ENCODE peak calls at places on chromosomes 4 and X, in six cellular contexts. V is lower lobe of right lung, W is body of pancreas, M is uterus, P is brain microvascular endothelial cell, J is cardiac muscle cell. K is an unnamed sample.

GRCh38 chrX:154731881-154732280 is 19.0 kb downstream of the GAB3 start:
- DNase-seq in V (no peak), W (no peak), M (no peak), P (peak), J (peak), K (no peak)

GRCh38 chr4:52076731-52077130 is 25.6 kb downstream of the SPATA18 start:
- DNase-seq in V (no peak), W (peak), M (no peak), P (no peak), J (peak), K (no peak)

GRCh38 chr4:95355021-95355420 is 193.8 kb downstream of the UNC5C start:
- DNase-seq in V (no peak), W (no peak), M (no peak), P (peak), J (peak), K (no peak)

GRCh38 chr4:17577660-17578481 is 873 bp downstream of the LAP3 start:
- DNase-seq in V (peak), W (peak), M (peak), P (peak), J (peak), K (no peak)

GRCh38 chrX:54564942-54565341 is 34.9 kb downstream of the GNL3L start:
- DNase-seq in V (no peak), W (no peak), M (no peak), P (no peak), J (no peak), K (no peak)

GRCh38 chr4:20512053-20512810 is 188.0 kb upstream of the PACRGL start:
- DNase-seq in V (no peak), W (no peak), M (no peak), P (no peak), J (peak), K (no peak)

GRCh38 chrX:66162331-66162822 is 1.7 kb upstream of the HEPH start:
- DNase-seq in V (no peak), W (no peak), M (no peak), P (no peak), J (no peak), K (no peak)

GRCh38 chrX:20374866-20375530 is 108.3 kb upstream of the RPS6KA3 start:
- DNase-seq in V (no peak), W (peak), M (no peak), P (no peak), J (no peak), K (no peak)

GRCh38 chrX:55342533-55343501 is 78.1 kb upstream of the PAGE3 start:
- DNase-seq in V (no peak), W (peak), M (no peak), P (no peak), J (peak), K (peak)

GRCh38 chr4:2297606-2298517 is 36.0 kb upstream of the MXD4 start:
- DNase-seq in V (no peak), W (no peak), M (no peak), P (no peak), J (no peak), K (no peak)

GRCh38 chrX:20217906-20218305 is 48.8 kb downstream of the RPS6KA3 start:
- DNase-seq in V (no peak), W (no peak), M (no peak), P (no peak), J (no peak), K (no peak)

GRCh38 chr4:174156239-174156826 is 127.1 kb downstream of the FBXO8 start:
- DNase-seq in V (no peak), W (no peak), M (no peak), P (peak), J (peak), K (no peak)

GRCh38 chr4:1403177-1403583 is 3.1 kb downstream of the NKX1-1 start:
- DNase-seq in V (peak), W (no peak), M (no peak), P (no peak), J (no peak), K (no peak)

GRCh38 chr4:57109847-57110634 is at the start of gene IGFBP7:
- DNase-seq in V (peak), W (peak), M (peak), P (no peak), J (peak), K (no peak)

GRCh38 chr4:184250795-184251679 is 33.4 kb upstream of the ENPP6 start:
- DNase-seq in V (no peak), W (no peak), M (no peak), P (peak), J (peak), K (no peak)

GRCh38 chr4:69849969-69850368 is 10.0 kb downstream of the SULT1E1 start:
- DNase-seq in V (no peak), W (no peak), M (no peak), P (no peak), J (no peak), K (no peak)

GRCh38 chr4:1413687-1414479 is 7.6 kb upstream of the NKX1-1 start:
- DNase-seq in V (peak), W (no peak), M (no peak), P (no peak), J (no peak), K (no peak)

GRCh38 chr4:153345011-153345981 is 808 bp downstream of the MND1 start:
- DNase-seq in V (peak), W (peak), M (no peak), P (peak), J (peak), K (peak)

GRCh38 chr4:71290074-71290473 is 48.7 kb upstream of the SLC4A4 start:
- DNase-seq in V (no peak), W (no peak), M (no peak), P (peak), J (no peak), K (no peak)

GRCh38 chrX:134622056-134622812 is 36.0 kb downstream of the PLAC1 start:
- DNase-seq in V (no peak), W (no peak), M (no peak), P (peak), J (peak), K (no peak)

GRCh38 chr4:1939664-1940509 is 68.7 kb downstream of the NSD2 start:
- DNase-seq in V (no peak), W (peak), M (no peak), P (peak), J (peak), K (no peak)

GRCh38 chr4:40194602-40195161 is 2.1 kb upstream of the RHOH start:
- DNase-seq in V (no peak), W (no peak), M (no peak), P (peak), J (peak), K (peak)

GRCh38 chr4:10917475-10918103 is 233.0 kb upstream of the CLNK start:
- DNase-seq in V (no peak), W (peak), M (no peak), P (no peak), J (no peak), K (no peak)

GRCh38 chr4:163681208-163681821 is 186.8 kb downstream of the TMA16 start:
- DNase-seq in V (no peak), W (no peak), M (no peak), P (no peak), J (peak), K (no peak)

GRCh38 chrX:866441-866990 is 235.9 kb downstream of the SHOX start:
- DNase-seq in V (no peak), W (no peak), M (no peak), P (no peak), J (no peak), K (no peak)

GRCh38 chrX:106014119-106014775 is 24.3 kb downstream of the SERPINA7 start:
- DNase-seq in V (no peak), W (no peak), M (no peak), P (no peak), J (no peak), K (no peak)

GRCh38 chr4:102734591-102735385 is 26.0 kb downstream of the MANBA start:
- DNase-seq in V (no peak), W (no peak), M (no peak), P (peak), J (no peak), K (no peak)

GRCh38 chr4:147325566-147325965 is 155.3 kb upstream of the EDNRA start:
- DNase-seq in V (no peak), W (no peak), M (no peak), P (no peak), J (no peak), K (no peak)

GRCh38 chrX:130994671-130995070 is 63.5 kb upstream of the ARHGAP36 start:
- DNase-seq in V (no peak), W (peak), M (no peak), P (peak), J (peak), K (no peak)

GRCh38 chr4:177455591-177455990 is 13.4 kb upstream of the AGA start:
- DNase-seq in V (no peak), W (no peak), M (no peak), P (peak), J (peak), K (no peak)

GRCh38 chrX:16892504-16893362 is 22.6 kb upstream of the RBBP7 start:
- DNase-seq in V (peak), W (peak), M (peak), P (peak), J (peak), K (peak)

GRCh38 chrX:155094468-155095061 is 23.3 kb downstream of the BRCC3 start:
- DNase-seq in V (no peak), W (peak), M (no peak), P (peak), J (peak), K (no peak)

GRCh38 chr4:121462660-121463261 is 81.9 kb upstream of the QRFPR start:
- DNase-seq in V (no peak), W (peak), M (peak), P (peak), J (peak), K (no peak)

GRCh38 chr4:144178414-144178813 is 37.9 kb upstream of the GYPA start:
- DNase-seq in V (no peak), W (no peak), M (no peak), P (peak), J (peak), K (no peak)

GRCh38 chr4:144176476-144176875 is 36.0 kb upstream of the GYPA start:
- DNase-seq in V (no peak), W (no peak), M (no peak), P (peak), J (no peak), K (no peak)

GRCh38 chr4:144179152-144179739 is 38.7 kb upstream of the GYPA start:
- DNase-seq in V (no peak), W (no peak), M (no peak), P (peak), J (no peak), K (no peak)

GRCh38 chr4:144171697-144172096 is 31.2 kb upstream of the GYPA start:
- DNase-seq in V (no peak), W (no peak), M (no peak), P (no peak), J (no peak), K (no peak)

GRCh38 chr4:144174401-144175067 is 34.0 kb upstream of the GYPA start:
- DNase-seq in V (no peak), W (no peak), M (no peak), P (peak), J (peak), K (no peak)
- H3K27ac ChIP-seq in V (no peak), W (no peak), M (no peak), P (no peak), J (no peak), K (no peak)

DNA sequence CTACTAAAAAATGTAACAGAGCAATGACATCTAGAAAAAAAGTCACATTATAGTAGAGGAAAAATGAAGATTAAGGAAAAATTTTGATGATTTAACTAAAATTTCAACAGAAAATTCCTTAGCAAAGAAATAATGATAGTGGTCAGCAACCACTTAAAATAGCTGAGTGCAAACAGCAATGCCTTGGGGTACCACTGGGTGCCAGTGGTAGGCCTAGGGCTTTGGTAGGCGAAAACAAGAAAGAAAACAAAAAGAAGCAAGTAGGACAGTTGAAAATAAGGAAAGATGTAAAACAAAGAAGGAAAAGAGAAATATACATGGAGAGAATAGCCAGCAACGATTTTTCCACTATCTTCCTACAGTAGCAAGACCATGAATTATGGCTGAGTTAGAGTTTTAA is 313.5 kb upstream of the IRS4 start:
- DNase-seq in V (no peak), W (no peak), M (no peak), P (no peak), J (no peak), K (no peak)
- TF ChIP-seq CTCF in V (no peak), W (no peak), M (no peak), P (peak), J (peak), K (no peak)

GRCh38 chr4:97662133-97662532 is 481.1 kb downstream of the STPG2 start:
- DNase-seq in V (no peak), W (no peak), M (no peak), P (no peak), J (no peak), K (no peak)
- H3K27ac ChIP-seq in V (no peak), W (no peak), M (no peak), P (no peak), J (no peak), K (no peak)

GRCh38 chr4:186190456-186191265 is 706 bp upstream of the CYP4V2 start:
- DNase-seq in V (no peak), W (peak), M (no peak), P (no peak), J (peak), K (peak)
- TF ChIP-seq CTCF in V (no peak), W (no peak), M (no peak), P (peak), J (peak), K (no peak)

GRCh38 chrX:118634336-118634735 is 93.1 kb upstream of the IL13RA1 start:
- DNase-seq in V (no peak), W (no peak), M (no peak), P (no peak), J (no peak), K (no peak)

GRCh38 chrX:118631586-118631985 is 95.8 kb upstream of the IL13RA1 start:
- DNase-seq in V (no peak), W (no peak), M (no peak), P (no peak), J (no peak), K (no peak)

GRCh38 chrX:118633530-118633929 is 93.9 kb upstream of the IL13RA1 start:
- DNase-seq in V (no peak), W (no peak), M (no peak), P (no peak), J (no peak), K (no peak)

GRCh38 chrX:118630843-118631242 is 96.6 kb upstream of the IL13RA1 start:
- DNase-seq in V (no peak), W (no peak), M (no peak), P (no peak), J (no peak), K (no peak)

GRCh38 chrX:118632862-118633261 is 94.5 kb upstream of the IL13RA1 start:
- DNase-seq in V (no peak), W (no peak), M (no peak), P (no peak), J (no peak), K (no peak)
- H3K27ac ChIP-seq in V (no peak), W (no peak), M (no peak), P (no peak), J (no peak), K (no peak)

DNA sequence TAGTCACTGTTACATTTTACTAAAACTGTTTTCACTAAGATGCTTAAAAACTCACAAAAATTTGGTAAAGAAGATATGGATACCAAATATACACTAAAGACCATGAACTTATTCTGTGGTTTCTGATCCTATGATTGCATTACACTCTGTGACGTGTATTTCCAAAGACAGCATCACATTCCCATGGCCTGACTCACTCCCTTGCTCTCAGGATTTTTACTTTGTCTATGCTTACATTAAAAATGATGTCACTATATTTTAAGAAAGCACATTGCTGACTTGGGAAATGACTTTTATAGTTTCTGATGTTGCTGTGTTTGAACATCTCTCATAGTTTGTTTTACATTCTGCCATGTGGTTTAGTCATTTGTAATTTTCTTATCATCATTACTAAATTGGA is 327.9 kb upstream of the MAGEB18 start:
- DNase-seq in V (no peak), W (no peak), M (no peak), P (peak), J (peak), K (no peak)
- TF ChIP-seq CTCF in V (no peak), W (no peak), M (no peak), P (no peak), J (no peak), K (no peak)

DNA sequence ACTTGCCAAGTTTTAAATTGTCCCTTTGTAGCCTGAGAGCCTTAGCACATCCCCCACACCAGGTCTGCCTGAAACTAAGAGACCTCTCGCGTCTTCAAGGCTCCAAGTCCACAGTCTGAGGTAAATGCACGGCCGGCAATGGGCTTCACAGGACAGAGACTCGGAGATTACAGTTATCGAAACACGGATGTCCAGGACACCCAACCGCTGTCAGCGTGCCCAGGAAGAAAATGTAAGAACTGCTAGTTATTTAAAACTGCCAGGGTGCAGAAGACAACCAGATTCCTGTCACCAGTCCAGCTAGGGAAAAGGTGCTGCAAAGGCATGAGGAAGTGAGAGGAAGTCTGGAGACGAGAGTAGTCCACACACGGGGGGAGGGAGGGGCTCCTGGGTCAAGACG is 28.9 kb downstream of the ZNF827 start:
- DNase-seq in V (no peak), W (no peak), M (peak), P (no peak), J (peak), K (no peak)
- H3K27ac ChIP-seq in V (no peak), W (peak), M (peak), P (no peak), J (peak), K (no peak)

DNA sequence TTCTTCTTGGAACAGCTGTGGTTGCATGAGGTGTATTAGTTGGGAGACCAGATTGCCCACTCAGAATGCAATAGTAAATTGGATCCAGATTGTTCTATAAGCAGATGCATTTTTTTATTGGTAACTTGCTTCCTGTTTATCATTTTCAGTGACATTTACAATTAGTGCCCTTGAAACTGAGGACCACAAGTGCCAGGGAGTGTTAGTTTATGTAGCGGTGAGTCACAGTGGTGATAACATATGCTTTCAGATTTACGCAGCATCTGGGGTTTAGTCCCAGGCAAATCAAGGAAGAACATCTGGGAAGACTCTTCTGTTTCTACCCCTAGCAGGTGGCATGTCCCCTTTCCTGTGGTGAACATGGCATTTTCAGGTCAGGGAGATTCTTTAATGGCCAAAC is 24.1 kb downstream of the FRMPD4 start:
- DNase-seq in V (no peak), W (no peak), M (no peak), P (no peak), J (no peak), K (no peak)
- TF ChIP-seq CTCF in V (no peak), W (no peak), M (no peak), P (no peak), J (no peak), K (no peak)

DNA sequence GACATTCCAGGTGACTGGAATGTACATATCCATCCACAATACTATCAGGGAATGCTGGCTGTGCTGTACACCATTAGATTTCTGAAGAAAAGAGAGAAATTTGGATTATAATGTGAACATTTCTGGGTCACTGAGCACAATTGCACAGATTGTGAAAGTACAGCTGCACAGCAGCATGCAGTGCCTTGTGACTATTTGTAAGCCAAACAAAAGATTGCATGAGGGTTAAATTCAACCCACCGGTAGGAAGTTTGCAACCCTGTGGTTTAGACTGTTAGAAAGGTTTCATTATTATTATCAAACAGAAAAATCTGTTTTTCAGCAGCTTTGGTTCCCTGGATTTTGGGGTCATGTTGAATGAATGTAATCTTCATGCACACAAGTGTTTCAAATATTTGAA is 24.5 kb downstream of the DDIT4L start:
- DNase-seq in V (no peak), W (no peak), M (no peak), P (no peak), J (no peak), K (no peak)
- H3K27ac ChIP-seq in V (no peak), W (no peak), M (no peak), P (no peak), J (no peak), K (no peak)